ENCODE peak calls at places on chromosomes 5 and 9, in four cellular contexts. G is lung, X is IMR-90, L is A549. D is an unnamed sample. For H3K4me1, the result is how much of the 10 kb centered on the place peaks cover.

GRCh38 chr5:97628011-97628410 is 445.0 kb upstream of the RIOK2 start:
- DNase-seq in G (no peak), X (peak), L (no peak), D (no peak)

GRCh38 chr9:76302947-76303550 is 91.2 kb downstream of the RFK start:
- DNase-seq in G (no peak), X (peak), L (peak), D (no peak)

GRCh38 chr9:78115073-78115472 is 83.5 kb upstream of the GNAQ start:
- DNase-seq in G (no peak), X (no peak), L (no peak), D (no peak)

GRCh38 chr5:10856646-10857332 is 95.8 kb upstream of the DAP start:
- DNase-seq in G (no peak), X (peak), L (peak), D (peak)

GRCh38 chr5:31717586-31717985 is 78.7 kb downstream of the PDZD2 start:
- DNase-seq in G (no peak), X (no peak), L (no peak), D (no peak)

GRCh38 chr5:17277907-17278306 is 60.5 kb downstream of the BASP1 start:
- DNase-seq in G (no peak), X (no peak), L (no peak), D (no peak)

GRCh38 chr5:10600629-10601245 is 36.9 kb downstream of the ANKRD33B start:
- DNase-seq in G (no peak), X (no peak), L (no peak), D (no peak)

GRCh38 chr9:134375011-134375390 is 48.7 kb downstream of the RXRA start:
- DNase-seq in G (no peak), X (no peak), L (no peak), D (peak)

GRCh38 chr5:97929383-97929782 is 746.3 kb upstream of the RIOK2 start:
- DNase-seq in G (no peak), X (peak), L (no peak), D (no peak)

GRCh38 chr9:106962615-106963363 is 99.8 kb downstream of the ZNF462 start:
- DNase-seq in G (no peak), X (no peak), L (no peak), D (peak)

GRCh38 chr5:958701-959571 is 49.7 kb upstream of the NKD2 start:
- DNase-seq in G (peak), X (peak), L (peak), D (peak)

GRCh38 chr9:122261469-122261881 is 3.2 kb downstream of the RBM18 start:
- DNase-seq in G (peak), X (peak), L (no peak), D (peak)

GRCh38 chr5:27015758-27016157 is 22.6 kb downstream of the CDH9 start:
- DNase-seq in G (no peak), X (no peak), L (no peak), D (no peak)

GRCh38 chr5:135667662-135668061 is 88.9 kb upstream of the CXCL14 start:
- DNase-seq in G (no peak), X (no peak), L (no peak), D (no peak)

GRCh38 chr5:179803651-179804598 is 2.7 kb downstream of the MGAT4B start:
- DNase-seq in G (no peak), X (peak), L (no peak), D (no peak)

GRCh38 chr5:67166460-67166871 is 30.1 kb downstream of the CD180 start:
- DNase-seq in G (peak), X (no peak), L (peak), D (peak)

GRCh38 chr9:87546704-87547103 is 49.0 kb downstream of the DAPK1 start:
- DNase-seq in G (no peak), X (no peak), L (no peak), D (no peak)

GRCh38 chr9:94860678-94861588 is 134.4 kb downstream of the AOPEP start:
- DNase-seq in G (no peak), X (peak), L (no peak), D (no peak)

GRCh38 chr9:76987594-76988200 is 31.8 kb upstream of the FOXB2 start:
- DNase-seq in G (no peak), X (peak), L (peak), D (no peak)

GRCh38 chr9:982660-983240 is 6.3 kb downstream of the DMRT3 start:
- DNase-seq in G (no peak), X (peak), L (no peak), D (no peak)

GRCh38 chr5:180331647-180331950 is 21.5 kb downstream of the GFPT2 start:
- DNase-seq in G (no peak), X (no peak), L (peak), D (no peak)

GRCh38 chr5:137040641-137041340 is 458.3 kb downstream of the SPOCK1 start:
- DNase-seq in G (no peak), X (peak), L (no peak), D (no peak)

GRCh38 chr9:12954441-12954840 is 179.6 kb downstream of the LURAP1L start:
- DNase-seq in G (no peak), X (no peak), L (no peak), D (no peak)

GRCh38 chr5:80170117-80170535 is 85.7 kb downstream of the SERINC5 start:
- DNase-seq in G (no peak), X (no peak), L (no peak), D (no peak)

GRCh38 chr9:131625388-131625787 is 80.1 kb downstream of the PRRT1B start:
- DNase-seq in G (no peak), X (no peak), L (no peak), D (no peak)

GRCh38 chr5:98349251-98349989 is 424.0 kb upstream of the RGMB start:
- DNase-seq in G (no peak), X (peak), L (no peak), D (no peak)

GRCh38 chr5:42991477-42992034 is 48.6 kb downstream of the ANXA2R start:
- DNase-seq in G (no peak), X (peak), L (no peak), D (peak)

GRCh38 chr9:110623462-110624025 is 44.0 kb upstream of the SVEP1 start:
- DNase-seq in G (peak), X (peak), L (peak), D (peak)

GRCh38 chr9:134323741-134324358 is 2.4 kb upstream of the RXRA start:
- DNase-seq in G (peak), X (no peak), L (no peak), D (peak)

GRCh38 chr5:39352931-39353330 is 11.4 kb downstream of the C9 start:
- DNase-seq in G (no peak), X (no peak), L (no peak), D (no peak)

GRCh38 chr9:130267930-130268329 is 2.4 kb downstream of the HMCN2 start:
- DNase-seq in G (no peak), X (no peak), L (no peak), D (no peak)

GRCh38 chr5:77167695-77168111 is 42.8 kb upstream of the PDE8B start:
- DNase-seq in G (no peak), X (peak), L (peak), D (no peak)

GRCh38 chr9:89179535-89179919 is 909 bp upstream of the SHC3 start:
- DNase-seq in G (no peak), X (peak), L (no peak), D (no peak)
- H3K4me3 ChIP-seq in G (peak), X (peak), L (peak), D (peak)

GRCh38 chr9:137087409-137087925 is 682 bp downstream of the MAN1B1 start:
- DNase-seq in G (no peak), X (no peak), L (no peak), D (no peak)

GRCh38 chr9:137086531-137087408 is at the start of gene MAN1B1:
- DNase-seq in G (peak), X (peak), L (peak), D (peak)

GRCh38 chr9:137085918-137086530 is 761 bp upstream of the MAN1B1 start:
- DNase-seq in G (peak), X (no peak), L (peak), D (peak)

GRCh38 chr9:137089232-137089947 is 2.6 kb downstream of the MAN1B1 start:
- DNase-seq in G (no peak), X (no peak), L (no peak), D (no peak)

DNA sequence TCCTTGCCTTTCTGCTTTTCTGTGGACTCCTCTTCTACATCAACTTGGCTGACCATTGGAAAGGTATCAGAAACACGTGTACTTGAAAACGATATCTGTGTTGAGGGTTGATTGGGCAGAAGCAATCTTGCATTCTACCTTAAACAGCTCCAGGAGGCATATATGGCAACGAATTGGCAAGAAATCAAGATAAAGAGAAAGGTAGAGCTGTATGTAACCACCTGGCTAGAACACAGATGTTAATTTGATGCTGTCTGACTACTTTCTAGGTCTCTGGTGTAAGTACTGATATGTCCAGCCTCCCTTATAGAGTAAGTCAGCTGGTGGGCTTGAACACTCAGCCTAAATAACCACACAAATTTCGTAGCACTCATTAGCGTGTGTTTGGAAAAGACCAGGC is 1.3 kb downstream of the MAN1B1 start:
- DNase-seq in G (no peak), X (no peak), L (no peak), D (no peak)
- H3K4me1 ChIP-seq in G (under half), X (under half), L (under half), D (under half)

GRCh38 chr5:7957329-7957728 is 88.4 kb downstream of the MTRR start:
- DNase-seq in G (no peak), X (no peak), L (no peak), D (no peak)

GRCh38 chr5:7960142-7960541 is 91.2 kb downstream of the MTRR start:
- DNase-seq in G (no peak), X (no peak), L (no peak), D (no peak)

GRCh38 chr5:7961540-7961939 is 92.6 kb downstream of the MTRR start:
- DNase-seq in G (no peak), X (no peak), L (no peak), D (no peak)
- H3K4me3 ChIP-seq in G (no peak), X (no peak), L (no peak), D (no peak)

GRCh38 chr9:105243935-105244273 is 547 bp upstream of the SLC44A1 start:
- DNase-seq in G (no peak), X (no peak), L (no peak), D (no peak)
- H3K4me1 ChIP-seq in G (under half), X (under half), L (under half), D (half or more)

D was measured in heart right ventricle.